ENCODE peak calls at places on chromosomes 13 and 19, in five cellular contexts. One of them, this sample, is unnamed.

GRCh38 chr19:7658219-7658686 is 10.6 kb upstream of the RETN start:
- DNase-seq in spleen: no peak
- DNase-seq in lower leg skin: no peak
- DNase-seq in HL-60: peak
- DNase-seq in PC-9: no peak
- DNase-seq in this sample: no peak

GRCh38 chr19:42279148-42279901 is 10.3 kb downstream of the CIC start:
- DNase-seq in spleen: no peak
- DNase-seq in lower leg skin: no peak
- DNase-seq in HL-60: no peak
- DNase-seq in PC-9: no peak
- DNase-seq in this sample: no peak

GRCh38 chr19:45019187-45019586 is 17.9 kb downstream of the RELB start:
- DNase-seq in spleen: no peak
- DNase-seq in lower leg skin: no peak
- DNase-seq in HL-60: no peak
- DNase-seq in PC-9: no peak
- DNase-seq in this sample: no peak

GRCh38 chr13:43991773-43992201 is 112.1 kb downstream of the LACC1 start:
- DNase-seq in spleen: no peak
- DNase-seq in lower leg skin: no peak
- DNase-seq in HL-60: no peak
- DNase-seq in PC-9: no peak
- DNase-seq in this sample: no peak

GRCh38 chr19:41993612-41994483 is at the start of gene ATP1A3:
- DNase-seq in spleen: peak
- DNase-seq in lower leg skin: no peak
- DNase-seq in HL-60: peak
- DNase-seq in PC-9: peak
- DNase-seq in this sample: no peak

GRCh38 chr19:33275933-33276619 is 26.3 kb downstream of the CEBPA start:
- DNase-seq in spleen: peak
- DNase-seq in lower leg skin: no peak
- DNase-seq in HL-60: no peak
- DNase-seq in PC-9: no peak
- DNase-seq in this sample: no peak

GRCh38 chr13:20128459-20128927 is 32.4 kb downstream of the GJA3 start:
- DNase-seq in spleen: no peak
- DNase-seq in lower leg skin: no peak
- DNase-seq in HL-60: no peak
- DNase-seq in PC-9: peak
- DNase-seq in this sample: no peak

GRCh38 chr13:59250276-59250990 is 913.3 kb downstream of the DIAPH3 start:
- DNase-seq in spleen: no peak
- DNase-seq in lower leg skin: no peak
- DNase-seq in HL-60: no peak
- DNase-seq in PC-9: no peak
- DNase-seq in this sample: no peak

GRCh38 chr13:26508885-26509284 is 48.6 kb upstream of the WASF3 start:
- DNase-seq in spleen: no peak
- DNase-seq in lower leg skin: peak
- DNase-seq in HL-60: no peak
- DNase-seq in PC-9: no peak
- DNase-seq in this sample: no peak

GRCh38 chr19:50718255-50719118 is 1.1 kb downstream of the SHANK1 start:
- DNase-seq in spleen: no peak
- DNase-seq in lower leg skin: no peak
- DNase-seq in HL-60: no peak
- DNase-seq in PC-9: no peak
- DNase-seq in this sample: no peak

GRCh38 chr13:23558675-23559536 is 11.3 kb upstream of the TNFRSF19 start:
- DNase-seq in spleen: no peak
- DNase-seq in lower leg skin: peak
- DNase-seq in HL-60: peak
- DNase-seq in PC-9: peak
- DNase-seq in this sample: no peak

GRCh38 chr13:113792821-113793717 is 34.0 kb downstream of the TMEM255B start:
- DNase-seq in spleen: peak
- DNase-seq in lower leg skin: no peak
- DNase-seq in HL-60: no peak
- DNase-seq in PC-9: no peak
- DNase-seq in this sample: no peak

GRCh38 chr19:40691421-40692211 is 1.2 kb upstream of the NUMBL start:
- DNase-seq in spleen: peak
- DNase-seq in lower leg skin: no peak
- DNase-seq in HL-60: no peak
- DNase-seq in PC-9: no peak
- DNase-seq in this sample: no peak

GRCh38 chr19:10258080-10258710 is 6.2 kb downstream of the MRPL4 start:
- DNase-seq in spleen: no peak
- DNase-seq in lower leg skin: no peak
- DNase-seq in HL-60: no peak
- DNase-seq in PC-9: no peak
- DNase-seq in this sample: no peak

GRCh38 chr19:41871573-41872383 is 5.3 kb upstream of the CD79A start:
- DNase-seq in spleen: peak
- DNase-seq in lower leg skin: no peak
- DNase-seq in HL-60: peak
- DNase-seq in PC-9: no peak
- DNase-seq in this sample: no peak

GRCh38 chr13:114108141-114108761 is 24.2 kb downstream of the RASA3 start:
- DNase-seq in spleen: peak
- DNase-seq in lower leg skin: no peak
- DNase-seq in HL-60: no peak
- DNase-seq in PC-9: no peak
- DNase-seq in this sample: no peak

GRCh38 chr19:7986321-7987083 is 18.9 kb downstream of the ELAVL1 start:
- DNase-seq in spleen: no peak
- DNase-seq in lower leg skin: no peak
- DNase-seq in HL-60: no peak
- DNase-seq in PC-9: peak
- DNase-seq in this sample: no peak

GRCh38 chr19:48698046-48698445 is 2.3 kb downstream of the FUT2 start:
- DNase-seq in spleen: no peak
- DNase-seq in lower leg skin: no peak
- DNase-seq in HL-60: peak
- DNase-seq in PC-9: peak
- DNase-seq in this sample: no peak

GRCh38 chr13:24274452-24274971 is 34.9 kb upstream of the C1QTNF9 start:
- DNase-seq in spleen: peak
- DNase-seq in lower leg skin: no peak
- DNase-seq in HL-60: no peak
- DNase-seq in PC-9: no peak
- DNase-seq in this sample: no peak

GRCh38 chr19:30999726-31000125 is 349.5 kb downstream of the TSHZ3 start:
- DNase-seq in spleen: no peak
- DNase-seq in lower leg skin: no peak
- DNase-seq in HL-60: no peak
- DNase-seq in PC-9: no peak
- DNase-seq in this sample: no peak